ENCODE peak calls at places on chromosomes 7 and 10, in nine cellular contexts. One of them, this sample, is unnamed.

GRCh38 chr10:42997849-42998165 is 79.1 kb upstream of the RET start:
- DNase-seq in pancreas: peak; percentile 5
- DNase-seq in choroid plexus epithelial cell: no peak
- DNase-seq in CD4-positive, alpha-beta T cell: no peak
- DNase-seq in heart right ventricle: no peak
- DNase-seq in fibroblast of villous mesenchyme: no peak
- DNase-seq in colonic mucosa: peak; percentile 8
- DNase-seq in AG04450: no peak
- DNase-seq in AG09309: no peak
- DNase-seq in this sample: no peak

GRCh38 chr7:73606801-73607691 is 17.3 kb downstream of the MLXIPL start:
- DNase-seq in pancreas: peak; percentile 60
- DNase-seq in choroid plexus epithelial cell: peak; percentile 40
- DNase-seq in CD4-positive, alpha-beta T cell: peak; percentile 66
- DNase-seq in heart right ventricle: peak; percentile 65
- DNase-seq in fibroblast of villous mesenchyme: peak; percentile 28
- DNase-seq in colonic mucosa: peak; percentile 61
- DNase-seq in AG04450: no peak
- DNase-seq in AG09309: no peak
- DNase-seq in this sample: peak; percentile 62

GRCh38 chr10:132389631-132390454 is 7.2 kb upstream of the PWWP2B start:
- DNase-seq in pancreas: peak; percentile 18
- DNase-seq in choroid plexus epithelial cell: no peak
- DNase-seq in CD4-positive, alpha-beta T cell: no peak
- DNase-seq in heart right ventricle: no peak
- DNase-seq in fibroblast of villous mesenchyme: peak; percentile 20
- DNase-seq in colonic mucosa: no peak
- DNase-seq in AG04450: no peak
- DNase-seq in AG09309: no peak
- DNase-seq in this sample: no peak

GRCh38 chr7:214410-215212 is 22.2 kb downstream of the FAM20C start:
- DNase-seq in pancreas: no peak
- DNase-seq in choroid plexus epithelial cell: peak; percentile 75
- DNase-seq in CD4-positive, alpha-beta T cell: no peak
- DNase-seq in heart right ventricle: peak; percentile 12
- DNase-seq in fibroblast of villous mesenchyme: peak; percentile 58
- DNase-seq in colonic mucosa: no peak
- DNase-seq in AG04450: no peak
- DNase-seq in AG09309: no peak
- DNase-seq in this sample: peak; percentile 67

GRCh38 chr10:2909921-2910320 is 157.4 kb upstream of the PFKP start:
- DNase-seq in pancreas: no peak
- DNase-seq in choroid plexus epithelial cell: no peak
- DNase-seq in CD4-positive, alpha-beta T cell: no peak
- DNase-seq in heart right ventricle: no peak
- DNase-seq in fibroblast of villous mesenchyme: no peak
- DNase-seq in colonic mucosa: no peak
- DNase-seq in AG04450: no peak
- DNase-seq in AG09309: no peak
- DNase-seq in this sample: no peak

GRCh38 chr7:112383671-112384417 is 66.4 kb upstream of the IFRD1 start:
- DNase-seq in pancreas: peak; percentile 47
- DNase-seq in choroid plexus epithelial cell: peak; percentile 49
- DNase-seq in CD4-positive, alpha-beta T cell: no peak
- DNase-seq in heart right ventricle: no peak
- DNase-seq in fibroblast of villous mesenchyme: peak; percentile 20
- DNase-seq in colonic mucosa: no peak
- DNase-seq in AG04450: no peak
- DNase-seq in AG09309: no peak
- DNase-seq in this sample: no peak

GRCh38 chr10:102814456-102814871 is 22.7 kb downstream of the CYP17A1 start:
- DNase-seq in pancreas: no peak
- DNase-seq in choroid plexus epithelial cell: peak; percentile 83
- DNase-seq in CD4-positive, alpha-beta T cell: no peak
- DNase-seq in heart right ventricle: peak; percentile 63
- DNase-seq in fibroblast of villous mesenchyme: no peak
- DNase-seq in colonic mucosa: no peak
- DNase-seq in AG04450: no peak
- DNase-seq in AG09309: no peak
- DNase-seq in this sample: no peak

GRCh38 chr7:34869016-34869415 is 168.3 kb downstream of the DPY19L1 start:
- DNase-seq in pancreas: no peak
- DNase-seq in choroid plexus epithelial cell: no peak
- DNase-seq in CD4-positive, alpha-beta T cell: no peak
- DNase-seq in heart right ventricle: no peak
- DNase-seq in fibroblast of villous mesenchyme: no peak
- DNase-seq in colonic mucosa: no peak
- DNase-seq in AG04450: no peak
- DNase-seq in AG09309: no peak
- DNase-seq in this sample: no peak

GRCh38 chr10:78763217-78763616 is 305.5 kb upstream of the ZMIZ1 start:
- DNase-seq in pancreas: no peak
- DNase-seq in choroid plexus epithelial cell: no peak
- DNase-seq in CD4-positive, alpha-beta T cell: no peak
- DNase-seq in heart right ventricle: no peak
- DNase-seq in fibroblast of villous mesenchyme: no peak
- DNase-seq in colonic mucosa: no peak
- DNase-seq in AG04450: no peak
- DNase-seq in AG09309: no peak
- DNase-seq in this sample: no peak

GRCh38 chr7:101816499-101817030 is 861 bp upstream of the CUX1 start:
- DNase-seq in pancreas: peak; percentile 54
- DNase-seq in choroid plexus epithelial cell: peak; percentile 29
- DNase-seq in CD4-positive, alpha-beta T cell: peak; percentile 14
- DNase-seq in heart right ventricle: peak; percentile 65
- DNase-seq in fibroblast of villous mesenchyme: peak; percentile 44
- DNase-seq in colonic mucosa: peak; percentile 49
- DNase-seq in AG04450: no peak
- DNase-seq in AG09309: no peak
- DNase-seq in this sample: peak; percentile 55

GRCh38 chr7:64183126-64183742 is 23.8 kb upstream of the ZNF735 start:
- DNase-seq in pancreas: no peak
- DNase-seq in choroid plexus epithelial cell: no peak
- DNase-seq in CD4-positive, alpha-beta T cell: peak; percentile 37
- DNase-seq in heart right ventricle: peak; percentile 38
- DNase-seq in fibroblast of villous mesenchyme: no peak
- DNase-seq in colonic mucosa: no peak
- DNase-seq in AG04450: no peak
- DNase-seq in AG09309: no peak
- DNase-seq in this sample: no peak

GRCh38 chr7:155216475-155217272 is 81.0 kb upstream of the INSIG1 start:
- DNase-seq in pancreas: no peak
- DNase-seq in choroid plexus epithelial cell: no peak
- DNase-seq in CD4-positive, alpha-beta T cell: no peak
- DNase-seq in heart right ventricle: no peak
- DNase-seq in fibroblast of villous mesenchyme: no peak
- DNase-seq in colonic mucosa: no peak
- DNase-seq in AG04450: no peak
- DNase-seq in AG09309: no peak
- DNase-seq in this sample: no peak

GRCh38 chr10:114045071-114045737 is 1.5 kb downstream of the ADRB1 start:
- DNase-seq in pancreas: peak; percentile 21
- DNase-seq in choroid plexus epithelial cell: peak; percentile 27
- DNase-seq in CD4-positive, alpha-beta T cell: no peak
- DNase-seq in heart right ventricle: peak; percentile 55
- DNase-seq in fibroblast of villous mesenchyme: no peak
- DNase-seq in colonic mucosa: peak; percentile 40
- DNase-seq in AG04450: no peak
- DNase-seq in AG09309: no peak
- DNase-seq in this sample: peak; percentile 26

GRCh38 chr10:72466018-72466417 is 111.3 kb upstream of the DNAJB12 start:
- DNase-seq in pancreas: no peak
- DNase-seq in choroid plexus epithelial cell: no peak
- DNase-seq in CD4-positive, alpha-beta T cell: no peak
- DNase-seq in heart right ventricle: no peak
- DNase-seq in fibroblast of villous mesenchyme: no peak
- DNase-seq in colonic mucosa: no peak
- DNase-seq in AG04450: no peak
- DNase-seq in AG09309: no peak
- DNase-seq in this sample: no peak

GRCh38 chr7:75945297-75946168 is 30.6 kb downstream of the POR start:
- DNase-seq in pancreas: peak; percentile 48
- DNase-seq in choroid plexus epithelial cell: peak; percentile 79
- DNase-seq in CD4-positive, alpha-beta T cell: no peak
- DNase-seq in heart right ventricle: no peak
- DNase-seq in fibroblast of villous mesenchyme: peak; percentile 94
- DNase-seq in colonic mucosa: no peak
- DNase-seq in AG04450: no peak
- DNase-seq in AG09309: no peak
- DNase-seq in this sample: peak; percentile 29
- TF ChIP-seq CTCF in pancreas: no peak
- TF ChIP-seq CTCF in choroid plexus epithelial cell: no peak
- TF ChIP-seq CTCF in CD4-positive, alpha-beta T cell: no peak
- TF ChIP-seq CTCF in heart right ventricle: peak; percentile 48
- TF ChIP-seq CTCF in fibroblast of villous mesenchyme: peak; percentile 13
- TF ChIP-seq CTCF in colonic mucosa: no peak
- TF ChIP-seq CTCF in AG04450: no peak
- TF ChIP-seq CTCF in AG09309: no peak
- TF ChIP-seq CTCF in this sample: no peak

GRCh38 chr10:95360122-95360715 is 69.4 kb upstream of the PDLIM1 start:
- DNase-seq in pancreas: no peak
- DNase-seq in choroid plexus epithelial cell: peak; percentile 52
- DNase-seq in CD4-positive, alpha-beta T cell: no peak
- DNase-seq in heart right ventricle: no peak
- DNase-seq in fibroblast of villous mesenchyme: peak; percentile 38
- DNase-seq in colonic mucosa: no peak
- DNase-seq in AG04450: no peak
- DNase-seq in AG09309: no peak
- DNase-seq in this sample: no peak

GRCh38 chr10:95364342-95364741 is 73.5 kb upstream of the PDLIM1 start:
- DNase-seq in pancreas: no peak
- DNase-seq in choroid plexus epithelial cell: no peak
- DNase-seq in CD4-positive, alpha-beta T cell: no peak
- DNase-seq in heart right ventricle: no peak
- DNase-seq in fibroblast of villous mesenchyme: no peak
- DNase-seq in colonic mucosa: no peak
- DNase-seq in AG04450: no peak
- DNase-seq in AG09309: no peak
- DNase-seq in this sample: no peak

GRCh38 chr10:95359466-95359865 is 68.7 kb upstream of the PDLIM1 start:
- DNase-seq in pancreas: no peak
- DNase-seq in choroid plexus epithelial cell: no peak
- DNase-seq in CD4-positive, alpha-beta T cell: no peak
- DNase-seq in heart right ventricle: no peak
- DNase-seq in fibroblast of villous mesenchyme: no peak
- DNase-seq in colonic mucosa: no peak
- DNase-seq in AG04450: no peak
- DNase-seq in AG09309: no peak
- DNase-seq in this sample: no peak

GRCh38 chr10:95363303-95363912 is 72.6 kb upstream of the PDLIM1 start:
- DNase-seq in pancreas: peak; percentile 57
- DNase-seq in choroid plexus epithelial cell: peak; percentile 86
- DNase-seq in CD4-positive, alpha-beta T cell: no peak
- DNase-seq in heart right ventricle: no peak
- DNase-seq in fibroblast of villous mesenchyme: peak; percentile 78
- DNase-seq in colonic mucosa: peak; percentile 70
- DNase-seq in AG04450: no peak
- DNase-seq in AG09309: peak; percentile 21
- DNase-seq in this sample: peak; percentile 45
- TF ChIP-seq CTCF in pancreas: peak; percentile 51
- TF ChIP-seq CTCF in choroid plexus epithelial cell: peak; percentile 78
- TF ChIP-seq CTCF in CD4-positive, alpha-beta T cell: peak; percentile 95
- TF ChIP-seq CTCF in heart right ventricle: peak; percentile 92
- TF ChIP-seq CTCF in fibroblast of villous mesenchyme: peak; percentile 86
- TF ChIP-seq CTCF in colonic mucosa: peak; percentile 91
- TF ChIP-seq CTCF in AG04450: peak; percentile 88
- TF ChIP-seq CTCF in AG09309: peak; percentile 82
- TF ChIP-seq CTCF in this sample: peak; percentile 43

DNA sequence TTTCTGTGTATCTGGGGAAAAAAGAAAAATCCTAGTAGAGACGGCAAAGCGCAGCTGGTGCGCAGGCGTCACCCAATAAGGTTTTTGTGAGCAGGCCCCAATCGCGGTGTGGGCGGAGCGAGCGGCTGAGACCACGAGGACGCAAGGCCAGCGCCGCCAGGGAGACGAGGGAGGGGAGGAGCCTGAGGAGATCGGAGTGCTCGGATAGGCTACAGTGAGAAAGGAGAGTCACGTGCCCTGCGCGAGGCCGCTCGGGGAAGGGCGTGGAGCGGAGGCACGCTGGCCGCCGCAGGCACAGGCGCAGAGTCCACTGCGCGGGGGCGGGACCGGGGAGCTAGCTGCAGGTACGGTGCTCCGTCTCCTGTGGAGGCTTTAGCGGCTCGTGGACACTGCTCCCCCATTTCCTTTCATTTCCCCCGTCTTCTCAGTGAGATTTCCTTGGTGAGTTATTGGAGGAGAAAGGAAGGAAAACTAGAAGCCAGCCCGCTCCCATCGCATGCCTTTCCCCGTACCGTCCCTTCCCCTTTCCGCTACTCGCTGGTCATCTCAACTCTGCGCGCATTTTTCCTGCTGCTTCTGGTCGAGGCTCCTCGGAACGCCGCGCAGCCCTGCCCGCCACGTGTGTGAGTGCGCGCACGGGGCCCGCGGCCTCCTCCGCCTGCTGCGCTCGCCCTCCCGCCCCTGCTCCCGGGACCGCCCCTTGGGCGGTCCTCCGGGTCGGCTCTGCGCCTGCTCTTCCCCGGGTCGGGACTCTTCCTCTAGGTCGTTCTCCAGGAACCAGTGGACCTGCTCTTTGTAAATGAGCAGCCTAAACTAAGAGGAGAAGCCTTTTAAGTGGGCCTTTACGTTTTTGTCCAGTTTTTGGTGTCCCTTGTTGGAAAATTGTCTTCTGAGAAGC is at the start of gene THNSL1:
- DNase-seq in pancreas: peak; percentile 97
- DNase-seq in choroid plexus epithelial cell: peak; percentile 99
- DNase-seq in CD4-positive, alpha-beta T cell: peak; percentile 95
- DNase-seq in heart right ventricle: peak; percentile 99
- DNase-seq in fibroblast of villous mesenchyme: peak; percentile 98
- DNase-seq in colonic mucosa: peak; percentile 98
- DNase-seq in AG04450: peak; percentile 97
- DNase-seq in AG09309: peak; percentile 96
- DNase-seq in this sample: peak; percentile 99
- TF ChIP-seq CTCF in pancreas: no peak
- TF ChIP-seq CTCF in choroid plexus epithelial cell: no peak
- TF ChIP-seq CTCF in CD4-positive, alpha-beta T cell: no peak
- TF ChIP-seq CTCF in heart right ventricle: no peak
- TF ChIP-seq CTCF in fibroblast of villous mesenchyme: no peak
- TF ChIP-seq CTCF in colonic mucosa: no peak
- TF ChIP-seq CTCF in AG04450: no peak
- TF ChIP-seq CTCF in AG09309: no peak
- TF ChIP-seq CTCF in this sample: no peak

DNA sequence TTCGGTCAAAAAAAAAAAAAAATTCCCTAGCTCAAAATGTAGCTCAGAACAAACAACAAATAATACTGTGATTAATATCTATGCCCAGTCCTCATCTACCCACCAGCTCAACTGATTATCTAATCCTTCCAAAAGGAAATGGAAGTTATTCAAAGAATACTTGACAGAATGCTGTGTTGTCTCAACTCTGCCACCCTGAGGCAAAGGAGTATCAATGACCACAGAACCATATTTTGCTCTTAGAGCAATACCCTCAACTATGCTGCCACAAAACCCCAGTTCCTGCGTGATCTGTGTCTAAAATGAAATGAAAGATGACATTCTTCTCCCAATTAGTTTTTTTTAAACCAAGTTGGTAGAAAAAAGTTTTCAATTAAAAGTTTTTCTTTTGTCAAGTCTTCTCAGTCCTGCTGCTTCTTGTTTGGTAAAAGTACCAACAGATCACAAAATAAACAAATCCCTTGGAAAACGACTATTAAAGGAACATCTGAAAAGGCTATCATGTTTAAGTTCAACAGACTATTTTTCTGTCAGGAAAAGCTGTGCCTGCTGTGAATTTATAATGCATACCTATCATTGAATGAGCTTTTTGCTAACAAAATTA is 21.6 kb downstream of the RBM28 start:
- DNase-seq in pancreas: no peak
- DNase-seq in choroid plexus epithelial cell: peak; percentile 74
- DNase-seq in CD4-positive, alpha-beta T cell: no peak
- DNase-seq in heart right ventricle: no peak
- DNase-seq in fibroblast of villous mesenchyme: peak; percentile 49
- DNase-seq in colonic mucosa: no peak
- DNase-seq in AG04450: no peak
- DNase-seq in AG09309: peak; percentile 24
- DNase-seq in this sample: peak; percentile 18
- TF ChIP-seq CTCF in pancreas: no peak
- TF ChIP-seq CTCF in choroid plexus epithelial cell: peak; percentile 64
- TF ChIP-seq CTCF in CD4-positive, alpha-beta T cell: peak; percentile 34
- TF ChIP-seq CTCF in heart right ventricle: peak; percentile 52
- TF ChIP-seq CTCF in fibroblast of villous mesenchyme: peak; percentile 53
- TF ChIP-seq CTCF in colonic mucosa: peak; percentile 17
- TF ChIP-seq CTCF in AG04450: peak; percentile 51
- TF ChIP-seq CTCF in AG09309: peak; percentile 58
- TF ChIP-seq CTCF in this sample: no peak